ENCODE peak calls at places on chromosomes 11 and 22, in four cellular contexts. One of them, this sample, is unnamed.

GRCh38 chr11:17076517-17077239 is 789 bp downstream of the RPS13 start:
- DNase-seq in choroid plexus epithelial cell: peak; percentile 30
- DNase-seq in EL: no peak
- DNase-seq in Peyer's patch: no peak
- DNase-seq in this sample: no peak

GRCh38 chr22:41364955-41365354 is 16.8 kb upstream of the TEF start:
- DNase-seq in choroid plexus epithelial cell: no peak
- DNase-seq in EL: no peak
- DNase-seq in Peyer's patch: no peak
- DNase-seq in this sample: no peak

GRCh38 chr11:8269636-8270035 is 6.0 kb upstream of the LMO1 start:
- DNase-seq in choroid plexus epithelial cell: no peak
- DNase-seq in EL: no peak
- DNase-seq in Peyer's patch: peak; percentile 13
- DNase-seq in this sample: no peak

GRCh38 chr11:27921472-27921871 is 186.5 kb downstream of the KIF18A start:
- DNase-seq in choroid plexus epithelial cell: no peak
- DNase-seq in EL: peak; percentile 39
- DNase-seq in Peyer's patch: no peak
- DNase-seq in this sample: no peak

GRCh38 chr11:117419915-117420485 is 92.3 kb downstream of the CEP164 start:
- DNase-seq in choroid plexus epithelial cell: no peak
- DNase-seq in EL: no peak
- DNase-seq in Peyer's patch: peak; percentile 41
- DNase-seq in this sample: no peak

GRCh38 chr22:19943665-19944026 is 2.0 kb upstream of the TXNRD2 start:
- DNase-seq in choroid plexus epithelial cell: peak; percentile 83
- DNase-seq in EL: peak; percentile 93
- DNase-seq in Peyer's patch: no peak
- DNase-seq in this sample: no peak

GRCh38 chr11:1753426-1754305 is 3.3 kb upstream of the IFITM10 start:
- DNase-seq in choroid plexus epithelial cell: no peak
- DNase-seq in EL: no peak
- DNase-seq in Peyer's patch: no peak
- DNase-seq in this sample: no peak

GRCh38 chr11:73176145-73176891 is 34.2 kb upstream of the FCHSD2 start:
- DNase-seq in choroid plexus epithelial cell: no peak
- DNase-seq in EL: no peak
- DNase-seq in Peyer's patch: no peak
- DNase-seq in this sample: no peak

GRCh38 chr11:1399386-1400167 is 9.8 kb downstream of the BRSK2 start:
- DNase-seq in choroid plexus epithelial cell: peak; percentile 22
- DNase-seq in EL: no peak
- DNase-seq in Peyer's patch: no peak
- DNase-seq in this sample: no peak

GRCh38 chr11:75893202-75893601 is 78.2 kb downstream of the UVRAG start:
- DNase-seq in choroid plexus epithelial cell: no peak
- DNase-seq in EL: no peak
- DNase-seq in Peyer's patch: no peak
- DNase-seq in this sample: no peak

GRCh38 chr22:46537221-46537945 is at the start of gene CELSR1:
- DNase-seq in choroid plexus epithelial cell: peak; percentile 28
- DNase-seq in EL: peak; percentile 41
- DNase-seq in Peyer's patch: no peak
- DNase-seq in this sample: no peak